ENCODE peak calls at places on chromosomes 7 and 10, in five cellular contexts. R, T, D, W and P are unnamed samples.

GRCh38 chr7:25098096-25099046 is 26.7 kb downstream of the CYCS start:
- DNase-seq in R (peak; percentile 83), T (peak; percentile 76), D (peak; percentile 51), W (peak; percentile 75), P (peak; percentile 64)

GRCh38 chr7:107693396-107693795 is 32.8 kb downstream of the SLC26A4 start:
- DNase-seq in R (no peak), T (no peak), D (no peak), W (no peak), P (no peak)

GRCh38 chr10:103915794-103916193 is 2.2 kb downstream of the STN1 start:
- DNase-seq in R (no peak), T (peak; percentile 22), D (no peak), W (no peak), P (no peak)

GRCh38 chr7:151889406-151890354 is 12.8 kb upstream of the PRKAG2 start:
- DNase-seq in R (no peak), T (no peak), D (peak; percentile 31), W (no peak), P (no peak)

GRCh38 chr7:147997636-147998035 is 592.9 kb upstream of the C7orf33 start:
- DNase-seq in R (no peak), T (no peak), D (no peak), W (no peak), P (no peak)

GRCh38 chr7:47347346-47347745 is 234.6 kb downstream of the TNS3 start:
- DNase-seq in R (no peak), T (no peak), D (no peak), W (no peak), P (no peak)

GRCh38 chr7:16320261-16320660 is 101.1 kb downstream of the CRPPA start:
- DNase-seq in R (no peak), T (no peak), D (no peak), W (no peak), P (no peak)

GRCh38 chr10:104371753-104372152 is 18.1 kb downstream of the CFAP58 start:
- DNase-seq in R (no peak), T (no peak), D (no peak), W (no peak), P (no peak)

GRCh38 chr7:122532406-122533269 is 166.3 kb downstream of the RNF133 start:
- DNase-seq in R (no peak), T (peak; percentile 30), D (no peak), W (peak; percentile 5), P (no peak)

GRCh38 chr7:141281311-141281710 is 207.4 kb downstream of the TMEM178B start:
- DNase-seq in R (no peak), T (no peak), D (no peak), W (no peak), P (no peak)

GRCh38 chr10:43825421-43825820 is 176.7 kb upstream of the ZNF32 start:
- DNase-seq in R (no peak), T (no peak), D (no peak), W (no peak), P (no peak)

GRCh38 chr10:99612167-99612831 is 7.9 kb downstream of the SLC25A28 start:
- DNase-seq in R (peak; percentile 66), T (peak; percentile 78), D (no peak), W (peak; percentile 62), P (no peak)

GRCh38 chr10:43040482-43041256 is 36.2 kb upstream of the RET start:
- DNase-seq in R (no peak), T (no peak), D (no peak), W (no peak), P (no peak)

GRCh38 chr10:25912796-25913195 is 21.2 kb upstream of the MYO3A start:
- DNase-seq in R (no peak), T (no peak), D (no peak), W (no peak), P (no peak)

GRCh38 chr7:132049462-132050304 is 493.3 kb upstream of the PODXL start:
- DNase-seq in R (peak; percentile 28), T (peak; percentile 58), D (peak; percentile 59), W (peak; percentile 17), P (no peak)

GRCh38 chr10:106582291-106582690 is 582.2 kb downstream of the SORCS1 start:
- DNase-seq in R (no peak), T (peak; percentile 55), D (no peak), W (peak; percentile 34), P (no peak)

GRCh38 chr7:137531671-137532070 is 188.1 kb upstream of the PTN start:
- DNase-seq in R (no peak), T (no peak), D (no peak), W (no peak), P (no peak)

GRCh38 chr7:158581440-158582088 is 6.1 kb downstream of the PTPRN2 start:
- DNase-seq in R (peak; percentile 3), T (peak; percentile 56), D (no peak), W (no peak), P (no peak)

GRCh38 chr10:132851451-132851850 is 65.5 kb upstream of the NKX6-2 start:
- DNase-seq in R (no peak), T (no peak), D (no peak), W (no peak), P (no peak)

GRCh38 chr10:6202098-6202683 is 541 bp upstream of the PFKFB3 start:
- DNase-seq in R (no peak), T (no peak), D (peak; percentile 60), W (no peak), P (peak; percentile 45)

GRCh38 chr7:42575161-42575560 is 336.7 kb downstream of the C7orf25 start:
- DNase-seq in R (no peak), T (no peak), D (no peak), W (no peak), P (no peak)

GRCh38 chr10:57506414-57507094 is 761.1 kb downstream of the IPMK start:
- DNase-seq in R (no peak), T (no peak), D (no peak), W (no peak), P (no peak)

GRCh38 chr7:112192236-112193154 is 13.7 kb downstream of the DOCK4 start:
- DNase-seq in R (no peak), T (peak; percentile 90), D (no peak), W (peak; percentile 88), P (no peak)

GRCh38 chr7:93249749-93250148 is 17.6 kb downstream of the VPS50 start:
- DNase-seq in R (no peak), T (no peak), D (no peak), W (peak; percentile 25), P (no peak)

GRCh38 chr10:26430641-26431163 is 7.4 kb upstream of the APBB1IP start:
- DNase-seq in R (peak; percentile 68), T (no peak), D (no peak), W (no peak), P (no peak)

GRCh38 chr7:78168869-78169268 is 370.3 kb downstream of the PHTF2 start:
- DNase-seq in R (no peak), T (no peak), D (no peak), W (no peak), P (no peak)

GRCh38 chr10:1150638-1150955 is 94.4 kb downstream of the WDR37 start:
- DNase-seq in R (no peak), T (no peak), D (no peak), W (no peak), P (no peak)

GRCh38 chr10:1151071-1152033 is 95.2 kb downstream of the WDR37 start:
- DNase-seq in R (no peak), T (no peak), D (no peak), W (peak; percentile 7), P (no peak)

GRCh38 chr10:1147810-1148209 is 91.6 kb downstream of the WDR37 start:
- DNase-seq in R (no peak), T (no peak), D (no peak), W (no peak), P (no peak)

GRCh38 chr10:1149793-1150637 is 93.8 kb downstream of the WDR37 start:
- DNase-seq in R (no peak), T (no peak), D (peak; percentile 49), W (peak; percentile 3), P (no peak)

DNA sequence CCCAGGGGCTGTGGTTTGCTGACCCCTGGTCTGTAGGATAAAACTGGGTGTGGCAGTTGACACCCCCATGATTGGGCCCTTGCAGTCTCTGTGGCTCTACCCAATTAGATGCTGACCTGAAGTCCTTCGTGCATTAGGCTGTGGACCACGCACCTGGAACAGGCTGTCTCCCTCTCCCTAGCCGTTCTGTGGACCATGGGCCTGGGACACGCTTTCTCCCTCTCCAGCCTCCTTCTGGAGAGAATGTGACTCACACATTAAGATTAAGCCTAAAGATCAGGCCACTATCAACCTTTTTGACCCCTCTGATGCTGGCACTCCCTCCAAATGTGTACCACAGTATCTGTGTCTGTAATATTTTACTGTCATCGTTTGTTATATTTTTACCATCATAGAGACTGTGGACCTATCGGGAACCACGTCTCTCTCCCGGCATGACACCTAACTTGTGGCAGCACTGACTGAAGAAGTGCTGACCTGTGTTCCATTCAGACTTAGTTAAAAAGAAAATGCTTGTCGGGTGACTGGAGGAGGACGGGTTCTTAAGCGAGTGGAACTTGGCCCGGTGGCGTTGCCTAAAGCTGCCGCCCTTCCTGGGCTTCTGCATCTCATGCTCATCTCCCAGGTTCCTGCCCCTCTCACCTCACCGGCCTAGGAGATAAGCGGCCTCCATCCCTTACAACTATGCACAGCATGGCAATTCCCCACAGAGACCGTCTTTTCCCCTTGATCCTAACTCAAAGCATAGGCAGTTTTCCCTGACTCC is 92.9 kb downstream of the WDR37 start:
- DNase-seq in R (no peak), T (no peak), D (no peak), W (no peak), P (no peak)
- H3K4me1 ChIP-seq in R (no peaks in the 10 kb centered on the region), T (no peaks in the 10 kb centered on the region), D (no peaks in the 10 kb centered on the region), W (no peaks in the 10 kb centered on the region), P (no peaks in the 10 kb centered on the region)

GRCh38 chr7:134779741-134780065 is 269 bp downstream of the CALD1 start:
- DNase-seq in R (no peak), T (no peak), D (no peak), W (no peak), P (no peak)
- H3K27ac ChIP-seq in R (no peak overlapping the region), T (peak overlapping the region; percentile 26), D (peak overlapping the region; percentile 55), W (peak overlapping the region; percentile 86), P (peak overlapping the region; percentile 22)

GRCh38 chr10:79092292-79092896 is 23.6 kb downstream of the ZMIZ1 start:
- DNase-seq in R (no peak), T (no peak), D (no peak), W (no peak), P (no peak)
- H3K4me1 ChIP-seq in R (peaks cover 94% of the 10 kb centered on the region), T (peaks cover 20% of the 10 kb centered on the region), D (no peaks in the 10 kb centered on the region), W (peaks cover 61% of the 10 kb centered on the region), P (no peaks in the 10 kb centered on the region)

GRCh38 chr10:129958686-129959543 is 5.2 kb downstream of the EBF3 start:
- DNase-seq in R (no peak), T (no peak), D (no peak), W (no peak), P (no peak)
- H3K27ac ChIP-seq in R (no peak overlapping the region), T (no peak overlapping the region), D (no peak overlapping the region), W (no peak overlapping the region), P (no peak overlapping the region)